ENCODE peak calls at places on chromosome 7, in six cellular contexts. One of them, this sample, is unnamed.

GRCh38 chr7:82506702-82507101 is 63.1 kb upstream of the CACNA2D1 start:
- DNase-seq in tibial nerve: no peak
- DNase-seq in ovary: peak; percentile 65
- DNase-seq in suprapubic skin: no peak
- DNase-seq in A549: no peak
- DNase-seq in K562: no peak
- DNase-seq in this sample: no peak

GRCh38 chr7:157276731-157277562 is 59.9 kb upstream of the DNAJB6 start:
- DNase-seq in tibial nerve: no peak
- DNase-seq in ovary: no peak
- DNase-seq in suprapubic skin: no peak
- DNase-seq in A549: no peak
- DNase-seq in K562: peak; percentile 29
- DNase-seq in this sample: no peak

GRCh38 chr7:146701166-146701565 is 584.6 kb downstream of the CNTNAP2 start:
- DNase-seq in tibial nerve: no peak
- DNase-seq in ovary: no peak
- DNase-seq in suprapubic skin: no peak
- DNase-seq in A549: no peak
- DNase-seq in K562: no peak
- DNase-seq in this sample: no peak

GRCh38 chr7:151520419-151521229 is 929 bp upstream of the RHEB start:
- DNase-seq in tibial nerve: peak; percentile 28
- DNase-seq in ovary: peak; percentile 70
- DNase-seq in suprapubic skin: peak; percentile 90
- DNase-seq in A549: no peak
- DNase-seq in K562: no peak
- DNase-seq in this sample: no peak

GRCh38 chr7:6127129-6127490 is 95.9 kb downstream of the ANKRD61 start:
- DNase-seq in tibial nerve: no peak
- DNase-seq in ovary: no peak
- DNase-seq in suprapubic skin: no peak
- DNase-seq in A549: no peak
- DNase-seq in K562: no peak
- DNase-seq in this sample: no peak

GRCh38 chr7:107742678-107743566 is 1.0 kb upstream of the CBLL1 start:
- DNase-seq in tibial nerve: no peak
- DNase-seq in ovary: no peak
- DNase-seq in suprapubic skin: peak; percentile 82
- DNase-seq in A549: peak; percentile 51
- DNase-seq in K562: peak; percentile 59
- DNase-seq in this sample: no peak

GRCh38 chr7:92747041-92747835 is 89.1 kb downstream of the CDK6 start:
- DNase-seq in tibial nerve: no peak
- DNase-seq in ovary: no peak
- DNase-seq in suprapubic skin: no peak
- DNase-seq in A549: no peak
- DNase-seq in K562: no peak
- DNase-seq in this sample: no peak

GRCh38 chr7:42292991-42293521 is 56.0 kb upstream of the GLI3 start:
- DNase-seq in tibial nerve: no peak
- DNase-seq in ovary: no peak
- DNase-seq in suprapubic skin: no peak
- DNase-seq in A549: no peak
- DNase-seq in K562: no peak
- DNase-seq in this sample: no peak

GRCh38 chr7:24705481-24705954 is 51.7 kb downstream of the GSDME start:
- DNase-seq in tibial nerve: no peak
- DNase-seq in ovary: no peak
- DNase-seq in suprapubic skin: no peak
- DNase-seq in A549: no peak
- DNase-seq in K562: no peak
- DNase-seq in this sample: peak; percentile 90

GRCh38 chr7:130912910-130913720 is 179.1 kb upstream of the KLF14 start:
- DNase-seq in tibial nerve: peak; percentile 52
- DNase-seq in ovary: peak; percentile 67
- DNase-seq in suprapubic skin: peak; percentile 84
- DNase-seq in A549: no peak
- DNase-seq in K562: no peak
- DNase-seq in this sample: no peak

GRCh38 chr7:130913721-130914588 is 179.9 kb upstream of the KLF14 start:
- DNase-seq in tibial nerve: no peak
- DNase-seq in ovary: no peak
- DNase-seq in suprapubic skin: no peak
- DNase-seq in A549: no peak
- DNase-seq in K562: no peak
- DNase-seq in this sample: no peak

GRCh38 chr7:130909881-130910672 is 176.1 kb upstream of the KLF14 start:
- DNase-seq in tibial nerve: no peak
- DNase-seq in ovary: no peak
- DNase-seq in suprapubic skin: no peak
- DNase-seq in A549: no peak
- DNase-seq in K562: no peak
- DNase-seq in this sample: no peak

GRCh38 chr7:130910949-130911944 is 177.2 kb upstream of the KLF14 start:
- DNase-seq in tibial nerve: no peak
- DNase-seq in ovary: no peak
- DNase-seq in suprapubic skin: no peak
- DNase-seq in A549: no peak
- DNase-seq in K562: peak; percentile 47
- DNase-seq in this sample: no peak

DNA sequence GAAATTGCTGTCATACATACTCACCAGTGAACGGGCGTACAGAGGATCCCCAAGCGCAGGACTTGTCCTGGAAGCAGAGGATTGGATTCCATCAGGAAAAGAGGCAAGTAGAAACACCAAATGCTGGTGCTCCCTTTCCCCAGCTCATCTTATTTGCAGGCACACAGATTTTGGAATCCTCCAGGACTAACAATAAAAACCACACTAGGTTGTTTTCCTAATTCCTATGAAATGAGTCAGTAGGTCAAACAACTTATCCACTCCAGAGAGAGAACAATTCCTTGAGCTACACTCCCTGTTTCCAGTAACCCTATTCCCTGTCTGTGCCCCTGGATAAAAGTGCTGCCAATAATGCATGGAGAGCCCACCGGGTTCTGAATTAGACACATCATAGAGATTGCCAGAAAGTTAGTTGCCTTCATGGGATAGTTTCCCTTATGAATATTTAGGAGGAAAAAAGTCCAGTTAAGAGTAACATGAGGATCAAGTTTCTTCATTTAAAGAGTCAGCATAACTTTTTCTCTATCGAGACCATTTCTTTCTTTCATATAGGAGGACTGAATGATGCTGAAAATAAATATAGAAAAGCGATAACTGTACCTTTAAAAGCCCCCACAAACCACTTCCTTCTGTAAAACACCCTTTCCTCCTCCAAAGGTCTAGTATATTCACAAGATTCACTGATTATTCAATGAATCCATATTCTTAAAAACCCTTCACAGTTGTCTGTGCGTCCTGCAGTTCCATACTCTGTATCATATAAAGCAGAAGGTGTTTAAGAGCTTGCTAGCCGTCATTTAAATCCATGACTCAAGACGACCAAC is 178.3 kb upstream of the KLF14 start:
- DNase-seq in tibial nerve: no peak
- DNase-seq in ovary: no peak
- DNase-seq in suprapubic skin: no peak
- DNase-seq in A549: no peak
- DNase-seq in K562: no peak
- DNase-seq in this sample: no peak
- TF ChIP-seq POLR2A in tibial nerve: peak; percentile 23
- TF ChIP-seq POLR2A in ovary: no peak
- TF ChIP-seq POLR2A in suprapubic skin: no peak
- TF ChIP-seq POLR2A in A549: no peak
- TF ChIP-seq POLR2A in K562: no peak
- TF ChIP-seq POLR2A in this sample: no peak

DNA sequence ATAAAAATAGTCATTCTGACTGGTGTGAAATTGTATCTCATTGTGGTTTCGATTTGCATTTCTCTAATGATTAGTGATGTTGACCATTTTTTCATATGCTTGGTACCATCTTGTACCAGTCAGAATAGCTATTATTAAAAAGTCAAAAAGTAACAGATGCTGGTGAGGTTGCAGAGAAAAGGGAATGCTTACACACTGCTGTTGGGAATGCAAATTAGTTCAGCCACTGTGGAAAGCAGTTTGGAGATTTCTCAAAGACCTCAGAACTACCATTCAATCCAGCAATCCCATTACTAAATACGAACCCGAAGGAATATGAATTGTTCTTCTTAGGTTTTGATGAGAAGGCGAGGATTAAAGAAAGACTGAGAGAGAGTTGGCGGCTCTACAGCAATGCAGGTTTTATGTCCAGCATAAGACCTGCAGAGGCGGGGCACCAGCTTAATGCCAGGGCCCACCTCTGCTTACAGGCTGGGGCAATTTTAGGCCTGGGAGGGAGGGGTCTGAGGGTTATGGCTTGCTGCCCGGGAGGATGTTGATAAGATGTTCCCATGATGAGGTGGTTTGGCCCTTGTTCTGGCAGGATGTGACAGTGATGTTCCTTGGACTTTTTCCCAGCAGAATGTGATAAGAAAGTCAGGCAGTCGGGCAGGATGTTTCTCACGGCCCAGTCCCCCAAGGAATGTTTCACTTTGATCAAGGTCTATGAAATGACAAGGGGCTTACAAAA is 74.4 kb downstream of the MEST start:
- DNase-seq in tibial nerve: no peak
- DNase-seq in ovary: no peak
- DNase-seq in suprapubic skin: no peak
- DNase-seq in A549: no peak
- DNase-seq in K562: peak; percentile 5
- DNase-seq in this sample: no peak
- TF ChIP-seq EP300 in tibial nerve: no peak
- TF ChIP-seq EP300 in ovary: no peak
- TF ChIP-seq EP300 in suprapubic skin: no peak
- TF ChIP-seq EP300 in A549: no peak
- TF ChIP-seq EP300 in K562: no peak
- TF ChIP-seq EP300 in this sample: no peak

GRCh38 chr7:71504697-71505441 is 372.9 kb downstream of the GALNT17 start:
- DNase-seq in tibial nerve: no peak
- DNase-seq in ovary: no peak
- DNase-seq in suprapubic skin: no peak
- DNase-seq in A549: no peak
- DNase-seq in K562: no peak
- DNase-seq in this sample: no peak

GRCh38 chr7:71509381-71509780 is 377.4 kb downstream of the GALNT17 start:
- DNase-seq in tibial nerve: no peak
- DNase-seq in ovary: no peak
- DNase-seq in suprapubic skin: no peak
- DNase-seq in A549: no peak
- DNase-seq in K562: no peak
- DNase-seq in this sample: no peak

GRCh38 chr7:71511361-71511807 is 379.4 kb downstream of the GALNT17 start:
- DNase-seq in tibial nerve: no peak
- DNase-seq in ovary: no peak
- DNase-seq in suprapubic skin: no peak
- DNase-seq in A549: no peak
- DNase-seq in K562: no peak
- DNase-seq in this sample: no peak

GRCh38 chr7:71506822-71507221 is 374.9 kb downstream of the GALNT17 start:
- DNase-seq in tibial nerve: no peak
- DNase-seq in ovary: no peak
- DNase-seq in suprapubic skin: no peak
- DNase-seq in A549: no peak
- DNase-seq in K562: no peak
- DNase-seq in this sample: no peak

DNA sequence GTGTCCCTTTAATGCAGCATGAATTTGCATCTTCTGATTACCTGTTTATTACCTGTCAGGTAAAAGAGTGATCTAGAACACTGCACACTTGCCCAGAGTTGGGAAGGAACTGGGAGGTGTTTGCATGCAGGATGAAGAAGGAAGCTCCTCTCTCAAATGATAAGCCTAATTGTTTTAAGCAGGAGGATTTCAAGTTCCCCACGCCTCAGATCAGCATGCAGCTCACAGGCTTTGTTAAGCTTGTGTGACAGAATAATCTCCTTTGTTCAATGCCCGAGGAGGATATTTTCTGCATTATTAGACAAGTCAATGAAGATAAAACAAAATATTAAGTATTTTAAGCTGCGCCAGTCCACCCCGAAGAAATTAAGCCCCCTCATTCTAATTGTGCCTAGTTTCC is 375.7 kb downstream of the GALNT17 start:
- DNase-seq in tibial nerve: no peak
- DNase-seq in ovary: no peak
- DNase-seq in suprapubic skin: no peak
- DNase-seq in A549: no peak
- DNase-seq in K562: no peak
- DNase-seq in this sample: no peak
- H3K27ac ChIP-seq in tibial nerve: no peak overlapping the region
- H3K27ac ChIP-seq in ovary: no peak overlapping the region
- H3K27ac ChIP-seq in suprapubic skin: no peak overlapping the region
- H3K27ac ChIP-seq in A549: no peak overlapping the region
- H3K27ac ChIP-seq in K562: no peak overlapping the region
- H3K27ac ChIP-seq in this sample: no peak overlapping the region

GRCh38 chr7:143391462-143392404 is 10.6 kb downstream of the ZYX start:
- DNase-seq in tibial nerve: peak; percentile 70
- DNase-seq in ovary: peak; percentile 66
- DNase-seq in suprapubic skin: no peak
- DNase-seq in A549: no peak
- DNase-seq in K562: no peak
- DNase-seq in this sample: no peak

GRCh38 chr7:143394068-143394467 is 12.9 kb downstream of the ZYX start:
- DNase-seq in tibial nerve: no peak
- DNase-seq in ovary: no peak
- DNase-seq in suprapubic skin: no peak
- DNase-seq in A549: no peak
- DNase-seq in K562: peak; percentile 26
- DNase-seq in this sample: no peak

GRCh38 chr7:143394777-143395176 is 13.6 kb downstream of the ZYX start:
- DNase-seq in tibial nerve: no peak
- DNase-seq in ovary: no peak
- DNase-seq in suprapubic skin: no peak
- DNase-seq in A549: no peak
- DNase-seq in K562: no peak
- DNase-seq in this sample: no peak

GRCh38 chr7:143392875-143393266 is 11.7 kb downstream of the ZYX start:
- DNase-seq in tibial nerve: no peak
- DNase-seq in ovary: no peak
- DNase-seq in suprapubic skin: no peak
- DNase-seq in A549: no peak
- DNase-seq in K562: peak; percentile 17
- DNase-seq in this sample: no peak

DNA sequence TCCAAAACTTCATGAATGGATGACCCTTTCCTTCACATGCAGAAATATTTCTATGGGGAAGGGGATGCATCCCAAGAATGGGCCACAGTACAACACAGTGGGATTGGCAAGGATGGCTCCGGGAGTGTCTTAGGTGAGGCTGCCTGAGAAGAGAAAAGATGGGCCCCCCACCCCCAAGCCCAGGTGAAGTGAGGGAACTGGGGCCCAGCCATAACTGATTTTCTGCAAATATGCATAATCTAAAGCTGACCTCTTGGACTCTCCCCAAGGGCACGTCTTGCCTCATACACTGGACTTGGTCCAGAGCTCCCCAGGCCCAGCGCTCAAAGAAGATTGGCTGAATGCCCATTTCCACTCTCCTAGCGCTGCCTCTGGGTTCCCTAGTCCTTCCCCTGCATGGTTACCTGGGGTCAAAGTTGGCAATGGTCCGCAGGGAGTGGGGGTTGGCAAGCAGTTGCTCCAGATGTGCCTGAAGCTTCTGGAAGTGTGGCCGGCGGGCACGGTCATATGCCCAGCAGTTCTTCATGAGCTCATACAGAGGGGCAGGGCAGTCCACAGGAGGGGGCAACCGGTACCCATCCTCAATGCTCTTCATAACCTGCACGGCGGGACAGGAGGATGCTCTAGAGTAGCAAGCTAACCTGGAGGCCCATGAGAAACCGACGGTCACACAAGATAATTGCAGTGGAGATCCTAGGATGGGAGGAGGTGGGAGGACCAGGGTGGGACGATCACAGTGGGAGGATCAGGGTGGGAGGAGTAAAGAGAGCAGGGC is 12.3 kb downstream of the ZYX start:
- DNase-seq in tibial nerve: no peak
- DNase-seq in ovary: no peak
- DNase-seq in suprapubic skin: no peak
- DNase-seq in A549: no peak
- DNase-seq in K562: peak; percentile 36
- DNase-seq in this sample: no peak
- TF ChIP-seq POLR2A in tibial nerve: no peak
- TF ChIP-seq POLR2A in ovary: no peak
- TF ChIP-seq POLR2A in suprapubic skin: no peak
- TF ChIP-seq POLR2A in A549: no peak
- TF ChIP-seq POLR2A in K562: peak; percentile 25
- TF ChIP-seq POLR2A in this sample: no peak